ENCODE peak calls at places on chromosomes 13 and 19, in five cellular contexts. G is thoracic aorta, D is A549, Q is astrocyte, X is heart left ventricle. P is an unnamed sample.

GRCh38 chr13:111437856-111438547 is 117.6 kb downstream of the TEX29 start:
- DNase-seq in G (no peak), X (no peak), D (no peak), Q (no peak), P (no peak)

GRCh38 chr19:56071151-56071550 is 49.9 kb downstream of the ZNF787 start:
- DNase-seq in D (no peak), G (no peak), X (no peak), Q (no peak), P (peak; percentile 39)

GRCh38 chr19:47122359-47123335 is 8.0 kb upstream of the SAE1 start:
- DNase-seq in G (no peak), D (no peak), X (no peak), Q (peak; percentile 83), P (peak; percentile 57)

GRCh38 chr13:112457081-112457480 is 80.9 kb downstream of the SPACA7 start:
- DNase-seq in G (no peak), Q (no peak), D (no peak), X (no peak), P (no peak)

GRCh38 chr19:24052811-24053210 is 34.2 kb upstream of the ZNF254 start:
- DNase-seq in D (no peak), G (no peak), Q (no peak), X (no peak), P (no peak)

GRCh38 chr19:47421844-47422395 is 2.6 kb upstream of the MEIS3 start:
- DNase-seq in G (no peak), Q (peak; percentile 20), X (no peak), D (no peak), P (no peak)

GRCh38 chr19:58033741-58034475 is at the start of gene ZSCAN1:
- DNase-seq in Q (peak; percentile 61), G (no peak), D (no peak), X (peak; percentile 95), P (no peak)

GRCh38 chr19:35736913-35737886 is 5.1 kb downstream of the IGFLR1 start:
- DNase-seq in D (peak; percentile 82), Q (no peak), G (no peak), X (no peak), P (no peak)

GRCh38 chr13:75569576-75569975 is 20.0 kb downstream of the UCHL3 start:
- DNase-seq in D (no peak), G (no peak), X (no peak), Q (peak; percentile 4), P (no peak)

GRCh38 chr19:7979559-7979958 is 25.9 kb downstream of the ELAVL1 start:
- DNase-seq in G (no peak), D (no peak), X (no peak), Q (no peak), P (no peak)

GRCh38 chr19:33055718-33056117 is 9.0 kb downstream of the RHPN2 start:
- DNase-seq in G (no peak), D (no peak), Q (peak; percentile 48), X (no peak), P (no peak)

GRCh38 chr19:42512743-42513304 is 15.5 kb downstream of the CEACAM1 start:
- DNase-seq in X (no peak), Q (no peak), G (no peak), D (no peak), P (no peak)

GRCh38 chr13:84994582-84994981 is 804.6 kb downstream of the SLITRK6 start:
- DNase-seq in D (peak; percentile 2), G (no peak), X (no peak), Q (peak; percentile 11), P (no peak)

GRCh38 chr13:66222127-66222526 is 1008.0 kb downstream of the PCDH9 start:
- DNase-seq in G (no peak), D (no peak), X (no peak), Q (no peak), P (no peak)

GRCh38 chr19:50258918-50259372 is 55.5 kb downstream of the MYH14 start:
- DNase-seq in G (no peak), Q (no peak), X (no peak), D (peak; percentile 42), P (no peak)

GRCh38 chr19:34298891-34299510 is 44.6 kb downstream of the GARRE1 start:
- DNase-seq in D (no peak), Q (no peak), X (no peak), G (no peak), P (peak; percentile 28)

GRCh38 chr13:41827507-41828213 is 133.2 kb downstream of the VWA8 start:
- DNase-seq in X (no peak), Q (peak; percentile 92), D (peak; percentile 38), G (peak; percentile 7), P (no peak)

GRCh38 chr13:77516342-77516789 is 19.1 kb upstream of the SCEL start:
- DNase-seq in X (no peak), G (no peak), Q (peak; percentile 67), D (no peak), P (no peak)

GRCh38 chr19:48190288-48191284 is 20.1 kb downstream of the ZSWIM9 start:
- DNase-seq in G (no peak), Q (peak; percentile 94), D (no peak), X (no peak), P (peak; percentile 95)

GRCh38 chr13:51552027-51552426 is 32.2 kb upstream of the WDFY2 start:
- DNase-seq in G (no peak), D (no peak), X (no peak), Q (no peak), P (no peak)

GRCh38 chr13:106499905-106500304 is 35.6 kb downstream of the EFNB2 start:
- DNase-seq in D (no peak), X (no peak), G (no peak), Q (peak; percentile 77), P (no peak)

GRCh38 chr19:55660404-55660803 is 5.6 kb downstream of the U2AF2 start:
- DNase-seq in Q (no peak), G (no peak), X (no peak), D (no peak), P (no peak)

GRCh38 chr13:47519626-47520025 is 481.4 kb downstream of the SUCLA2 start:
- DNase-seq in Q (no peak), D (no peak), G (no peak), X (no peak), P (no peak)

GRCh38 chr19:47331490-47331889 is 485 bp upstream of the C5AR2 start:
- DNase-seq in Q (no peak), G (no peak), X (no peak), D (no peak), P (no peak)

GRCh38 chr19:29263305-29264080 is 50.5 kb upstream of the UQCRFS1 start:
- DNase-seq in Q (no peak), X (no peak), G (no peak), D (peak; percentile 59), P (peak; percentile 53)

GRCh38 chr19:53664152-53664551 is 32.4 kb downstream of the DPRX start:
- DNase-seq in Q (no peak), G (no peak), X (no peak), D (no peak), P (no peak)
- H3K4me3 ChIP-seq in Q (no peak overlapping the region), G (no peak overlapping the region), X (no peak overlapping the region), D (no peak overlapping the region), P (no peak overlapping the region)

GRCh38 chr19:15289673-15290072 is 42.7 kb downstream of the BRD4 start:
- DNase-seq in D (no peak), X (no peak), Q (no peak), G (no peak), P (no peak)

GRCh38 chr19:15291666-15292065 is 40.7 kb downstream of the BRD4 start:
- DNase-seq in G (no peak), X (no peak), D (no peak), Q (no peak), P (no peak)

GRCh38 chr19:15290149-15290548 is 42.2 kb downstream of the BRD4 start:
- DNase-seq in Q (no peak), X (no peak), D (no peak), G (no peak), P (no peak)

GRCh38 chr19:15292140-15292539 is 40.2 kb downstream of the BRD4 start:
- DNase-seq in X (no peak), G (no peak), D (no peak), Q (no peak), P (no peak)

DNA sequence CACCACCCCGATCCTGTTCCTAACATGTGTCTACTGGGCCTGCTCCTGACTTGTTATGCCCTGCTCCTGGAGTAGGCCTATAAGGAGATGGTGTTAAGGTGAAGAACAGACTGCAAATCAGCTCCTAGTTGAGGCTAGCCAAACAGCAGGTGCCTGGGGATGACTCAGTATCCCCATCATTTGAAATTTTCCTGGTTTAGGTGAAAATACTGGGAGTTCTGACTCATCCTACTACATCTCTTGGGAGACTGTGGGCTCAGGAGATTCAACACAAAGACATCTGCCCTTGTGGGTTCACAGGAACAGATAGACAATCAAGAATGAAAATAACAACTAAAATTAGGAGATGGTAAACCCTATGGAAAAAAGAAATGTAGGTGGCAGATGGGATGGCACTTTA is 41.2 kb downstream of the BRD4 start:
- DNase-seq in Q (peak; percentile 73), G (no peak), D (no peak), X (no peak), P (no peak)
- H3K4me1 ChIP-seq in Q (peaks cover 26% of the 10 kb centered on the region), G (peaks cover 77% of the 10 kb centered on the region), D (peaks cover 74% of the 10 kb centered on the region), X (peaks cover 100% of the 10 kb centered on the region), P (peaks cover 37% of the 10 kb centered on the region)

GRCh38 chr13:23778007-23778687 is 111.1 kb downstream of the MIPEP start:
- DNase-seq in X (no peak), Q (no peak), D (no peak), G (no peak), P (no peak)
- TF ChIP-seq CTCF in X (peak; percentile 6), Q (peak; percentile 9), D (no peak), G (no peak), P (peak; percentile 33)

GRCh38 chr13:42992585-42993122 is 613 bp upstream of the EPSTI1 start:
- DNase-seq in D (no peak), G (no peak), X (no peak), Q (no peak), P (no peak)
- H3K4me3 ChIP-seq in D (no peak overlapping the region), G (peak overlapping the region; percentile 87), X (peak overlapping the region; percentile 72), Q (peak overlapping the region; percentile 79), P (peak overlapping the region; percentile 59)

GRCh38 chr13:40342901-40343300 is 323.5 kb downstream of the FOXO1 start:
- DNase-seq in D (no peak), G (no peak), X (no peak), Q (no peak), P (no peak)
- H3K4me1 ChIP-seq in D (no peaks in the 10 kb centered on the region), G (no peaks in the 10 kb centered on the region), X (no peaks in the 10 kb centered on the region), Q (peaks cover 5% of the 10 kb centered on the region), P (peaks cover 51% of the 10 kb centered on the region)

DNA sequence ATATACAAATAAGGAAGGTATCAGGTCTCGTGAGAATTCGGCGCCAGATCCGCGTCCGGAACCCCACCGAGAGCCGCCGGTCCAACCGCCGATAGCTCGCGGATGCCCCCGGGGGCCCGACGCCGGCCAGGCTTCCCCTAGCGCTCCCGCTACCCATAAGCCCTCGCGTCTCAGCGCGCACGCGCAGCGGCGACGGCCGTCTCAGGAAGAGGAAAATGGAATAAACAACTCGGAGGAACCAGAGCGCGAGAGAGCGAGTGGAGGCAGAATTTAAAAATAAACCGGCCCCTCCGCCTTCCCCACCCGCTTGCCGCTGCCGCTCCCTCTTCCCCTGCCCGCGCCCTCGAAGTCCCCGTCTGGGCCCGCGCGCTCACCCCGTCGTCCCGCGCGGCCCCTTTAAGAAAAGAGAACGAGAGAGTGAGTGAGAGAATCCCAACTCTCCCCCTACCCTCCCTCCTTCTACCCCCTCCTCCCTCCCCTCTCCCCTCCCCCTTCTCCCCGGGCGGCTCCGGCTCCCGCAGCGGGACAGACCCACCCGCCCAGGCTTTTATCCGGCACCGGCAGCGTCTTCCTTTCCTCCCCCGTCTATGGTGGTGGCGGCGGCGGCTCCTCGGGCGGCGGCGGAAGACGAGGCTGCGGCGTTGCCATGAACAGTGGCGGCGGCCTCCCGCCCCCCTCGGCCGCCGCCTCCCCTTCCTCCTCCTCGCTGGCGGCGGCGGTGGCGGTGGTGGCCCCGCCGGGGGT is at the start of gene PAN3:
- DNase-seq in Q (peak; percentile 71), D (peak; percentile 55), X (peak; percentile 95), G (peak; percentile 79), P (peak; percentile 95)
- TF ChIP-seq CTCF in Q (no peak), D (no peak), X (peak; percentile 21), G (no peak), P (no peak)

P was measured in Caco-2.